ENCODE peak calls at places on chromosomes 7 and 10, in nine cellular contexts. R is CD8-positive, alpha-beta T cell; K is GM20000; L is tibial artery; V is nephron progenitor cell; I is tibial nerve; F is suprapubic skin; Z is breast epithelium; E is Calu3. M is an unnamed sample.

GRCh38 chr7:95687759-95688343 is 84.5 kb upstream of the DYNC1I1 start:
- DNase-seq in F (no peak), Z (no peak), L (no peak), E (peak; percentile 35), I (no peak), R (no peak), K (no peak), V (peak; percentile 34), M (peak; percentile 25)

GRCh38 chr10:4241724-4242345 is 456.8 kb upstream of the KLF6 start:
- DNase-seq in V (peak; percentile 4), F (no peak), R (no peak), K (no peak), Z (peak; percentile 38), L (no peak), I (no peak), E (peak; percentile 29), M (peak; percentile 18)

GRCh38 chr10:13716161-13717071 is 129.7 kb downstream of the PRPF18 start:
- DNase-seq in F (no peak), Z (no peak), V (no peak), R (no peak), E (no peak), K (no peak), I (peak; percentile 28), L (no peak), M (peak; percentile 29)

GRCh38 chr7:123635551-123636359 is 19.9 kb upstream of the LMOD2 start:
- DNase-seq in K (no peak), F (no peak), R (no peak), I (no peak), L (no peak), Z (no peak), E (no peak), V (no peak), M (no peak)

GRCh38 chr7:93392984-93393383 is 160.8 kb downstream of the VPS50 start:
- DNase-seq in K (no peak), E (no peak), Z (no peak), V (no peak), I (no peak), F (no peak), L (no peak), R (no peak), M (no peak)

GRCh38 chr7:20199015-20199737 is 18.0 kb downstream of the MACC1 start:
- DNase-seq in V (no peak), I (no peak), Z (peak; percentile 38), L (peak; percentile 68), R (peak; percentile 11), E (peak; percentile 93), F (no peak), K (peak; percentile 22), M (no peak)

GRCh38 chr7:28176174-28176573 is 4.4 kb downstream of the JAZF1 start:
- DNase-seq in Z (no peak), L (no peak), E (no peak), V (no peak), K (no peak), I (no peak), F (no peak), R (no peak), M (no peak)

GRCh38 chr7:141785711-141786552 is 4.1 kb upstream of the TAS2R5 start:
- DNase-seq in K (peak; percentile 60), E (peak; percentile 16), Z (no peak), V (peak; percentile 17), L (no peak), R (peak; percentile 27), F (no peak), I (no peak), M (no peak)

DNA sequence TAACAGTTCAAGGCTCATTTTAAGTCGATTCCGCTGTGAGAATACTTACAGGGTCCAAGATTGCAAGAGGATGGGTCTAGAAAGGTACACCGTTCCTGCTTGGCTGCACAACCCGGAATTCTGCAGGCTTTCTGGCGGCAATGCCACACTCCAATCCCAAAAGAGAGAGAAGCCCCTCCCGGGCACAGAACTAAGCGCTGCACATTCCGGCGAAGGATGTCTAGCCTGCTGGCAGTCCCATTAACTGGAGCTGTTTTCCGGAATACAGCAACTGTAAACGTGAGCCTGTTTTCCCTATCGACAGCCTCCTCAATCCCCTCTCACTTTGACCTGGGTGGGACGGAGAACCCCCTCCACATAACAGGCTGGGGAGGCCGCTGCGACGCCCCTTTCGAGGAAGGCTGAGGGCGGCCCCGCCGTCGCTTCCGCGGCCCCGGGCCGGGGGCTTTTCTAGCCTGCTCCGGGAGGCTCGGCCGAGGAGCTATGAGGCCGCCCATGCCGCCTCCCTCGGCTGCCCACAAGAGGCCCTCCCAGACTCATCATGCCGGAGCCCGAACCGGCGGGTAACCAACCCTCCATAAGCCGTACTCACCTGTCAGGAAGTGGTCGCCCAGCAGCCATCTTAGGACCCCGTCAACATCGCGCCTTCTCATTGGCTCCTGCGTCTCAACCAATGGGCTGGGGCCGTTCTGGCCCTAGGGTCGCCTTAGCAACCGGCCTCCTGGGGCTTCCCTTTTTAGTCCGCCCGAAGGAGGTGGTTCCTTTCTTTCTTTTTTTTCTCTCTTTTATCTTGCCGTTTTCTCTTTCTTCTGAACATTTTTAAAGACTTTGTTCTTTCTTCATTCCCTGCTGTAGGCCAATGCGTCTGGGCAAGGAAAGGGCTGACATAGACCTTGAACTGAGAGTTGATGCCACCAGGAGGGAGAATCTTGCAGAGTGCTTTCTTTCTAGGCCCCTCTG is at the start of gene FAM204A:
- DNase-seq in V (peak; percentile 93), L (peak; percentile 96), I (peak; percentile 93), F (peak; percentile 98), E (peak; percentile 88), R (peak; percentile 97), K (peak; percentile 96), Z (peak; percentile 95), M (peak; percentile 86)
- TF ChIP-seq CTCF in V (no peak), L (no peak), I (no peak), F (no peak), E (no peak), R (no peak), K (no peak), Z (no peak), M (no peak)

DNA sequence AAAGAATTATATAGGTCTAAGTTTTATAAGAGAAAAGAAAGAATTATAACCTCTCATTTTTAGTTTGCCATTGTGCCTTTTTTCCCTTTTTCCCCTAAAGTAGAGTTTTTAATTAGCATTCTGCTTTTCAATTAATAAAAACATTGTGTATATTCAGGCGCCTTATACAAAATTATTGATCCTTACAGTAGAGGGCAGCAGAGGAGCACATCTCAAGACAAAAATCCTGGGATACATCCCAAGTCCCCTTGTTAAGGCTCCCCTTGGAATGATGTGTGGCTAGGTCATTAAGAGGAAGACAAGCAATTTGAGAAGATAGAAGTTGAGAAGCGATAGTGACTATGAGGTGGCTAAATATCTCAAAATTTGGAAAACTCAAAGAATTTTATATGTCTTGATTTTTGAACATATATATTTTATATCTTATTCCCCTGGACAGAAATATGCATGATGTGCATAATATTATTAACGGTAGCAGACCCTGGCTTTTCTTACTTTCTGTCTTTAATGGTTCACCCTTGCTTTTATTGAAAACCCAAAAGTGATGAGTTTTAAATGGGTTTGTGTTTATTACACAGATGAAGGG is 19.1 kb upstream of the TPK1 start:
- DNase-seq in V (peak; percentile 8), L (no peak), R (no peak), E (no peak), K (no peak), I (no peak), F (no peak), Z (no peak), M (no peak)
- TF ChIP-seq CTCF in V (peak; percentile 67), L (peak; percentile 35), R (no peak), E (peak; percentile 71), K (peak; percentile 19), I (peak; percentile 26), F (peak; percentile 26), Z (no peak), M (peak; percentile 72)

GRCh38 chr7:73567701-73568685 is 10.4 kb downstream of the TBL2 start:
- DNase-seq in L (no peak), R (no peak), F (no peak), I (no peak), V (no peak), K (no peak), Z (peak; percentile 49), E (no peak), M (no peak)

GRCh38 chr7:73570521-73570920 is 7.9 kb downstream of the TBL2 start:
- DNase-seq in R (no peak), I (no peak), K (no peak), V (no peak), E (no peak), Z (no peak), F (no peak), L (no peak), M (no peak)

GRCh38 chr7:73567140-73567539 is 9.7 kb upstream of the BCL7B start:
- DNase-seq in E (no peak), V (no peak), F (no peak), K (no peak), Z (no peak), I (no peak), L (no peak), R (no peak), M (no peak)

GRCh38 chr7:73570977-73571376 is 7.4 kb downstream of the TBL2 start:
- DNase-seq in E (no peak), R (no peak), F (no peak), V (no peak), Z (no peak), L (no peak), I (no peak), K (no peak), M (no peak)

GRCh38 chr7:73569042-73569608 is 9.3 kb downstream of the TBL2 start:
- DNase-seq in F (no peak), K (no peak), V (no peak), E (no peak), L (no peak), R (no peak), I (no peak), Z (no peak), M (no peak)
- TF ChIP-seq CTCF in F (no peak), K (no peak), V (no peak), E (no peak), L (no peak), R (no peak), I (no peak), Z (no peak), M (no peak)

GRCh38 chr7:158828343-158829020 is 827 bp downstream of the ESYT2 start:
- DNase-seq in K (peak; percentile 56), Z (no peak), L (peak; percentile 81), E (peak; percentile 28), V (peak; percentile 69), R (no peak), I (peak; percentile 41), F (no peak), M (peak; percentile 33)

GRCh38 chr7:158829342-158830210 is at the start of gene ESYT2:
- DNase-seq in E (peak; percentile 99), R (peak; percentile 99), I (peak; percentile 98), F (peak; percentile 99), V (peak; percentile 97), L (peak; percentile 99), K (peak; percentile 99), Z (peak; percentile 96), M (peak; percentile 97)

GRCh38 chr7:158827411-158828342 is 1.6 kb downstream of the ESYT2 start:
- DNase-seq in L (no peak), V (no peak), K (peak; percentile 45), I (no peak), Z (no peak), F (no peak), R (peak; percentile 12), E (no peak), M (no peak)

GRCh38 chr7:158830211-158830723 is 958 bp upstream of the ESYT2 start:
- DNase-seq in I (no peak), E (no peak), V (no peak), R (no peak), K (no peak), F (no peak), L (no peak), Z (no peak), M (no peak)

DNA sequence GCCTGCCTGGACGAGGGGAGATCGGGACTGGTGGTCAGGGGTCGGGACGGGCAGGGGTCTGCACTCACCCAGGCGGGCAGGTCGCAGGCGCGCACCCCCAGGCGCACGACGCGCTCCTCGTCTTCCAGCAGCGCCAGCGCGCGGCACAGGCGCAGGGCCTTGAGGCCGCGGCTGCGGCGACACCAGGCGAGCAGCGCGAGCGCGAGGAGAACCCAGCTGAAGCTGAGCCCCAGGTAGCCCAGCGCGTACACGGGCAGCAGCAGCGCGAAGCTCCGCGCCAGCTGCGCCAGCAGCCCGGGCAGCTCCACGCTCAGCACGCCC is 328 bp downstream of the ESYT2 start:
- DNase-seq in F (no peak), L (no peak), Z (peak; percentile 64), V (no peak), K (peak; percentile 84), I (no peak), E (peak; percentile 66), R (peak; percentile 64), M (peak; percentile 48)
- TF ChIP-seq CTCF in F (no peak), L (no peak), Z (no peak), V (no peak), K (no peak), I (no peak), E (no peak), R (no peak), M (no peak)

M was measured in neural crest cell.